ENCODE peak calls at places on chromosome 5, in eight cellular contexts. X, L, D, W, G, C, Q and V are unnamed samples. For H3K9me3, the result is how much of the 10 kb centered on the place peaks cover.

GRCh38 chr5:74256947-74257573 is 383.5 kb downstream of the ENC1 start:
- DNase-seq in C (no peak), D (no peak), W (no peak), X (peak), L (no peak), G (no peak), Q (no peak), V (no peak)

GRCh38 chr5:68315679-68316271 is 100.2 kb downstream of the PIK3R1 start:
- DNase-seq in D (no peak), Q (peak), W (no peak), L (no peak), C (no peak), G (no peak), X (peak), V (no peak)

GRCh38 chr5:36272136-36272665 is 29.5 kb downstream of the RANBP3L start:
- DNase-seq in X (no peak), D (no peak), G (no peak), W (peak), L (no peak), Q (no peak), C (no peak), V (no peak)

GRCh38 chr5:150458819-150459557 is 9.4 kb upstream of the RPS14 start:
- DNase-seq in C (peak), L (peak), G (peak), Q (peak), W (no peak), D (peak), X (peak), V (peak)

GRCh38 chr5:129387944-129388343 is 72.2 kb upstream of the ADAMTS19 start:
- DNase-seq in Q (no peak), X (no peak), C (no peak), L (no peak), G (no peak), W (no peak), D (no peak), V (no peak)

GRCh38 chr5:56028708-56029107 is 33.9 kb upstream of the IL6ST start:
- DNase-seq in W (no peak), G (no peak), D (no peak), L (no peak), Q (no peak), C (no peak), X (no peak), V (no peak)

GRCh38 chr5:77876862-77877502 is 100.8 kb upstream of the TBCA start:
- DNase-seq in Q (no peak), C (no peak), X (no peak), G (no peak), L (no peak), W (no peak), D (no peak), V (no peak)

GRCh38 chr5:55577353-55578060 is 42.7 kb upstream of the PLPP1 start:
- DNase-seq in C (peak), D (peak), W (peak), G (no peak), Q (no peak), X (no peak), L (no peak), V (peak)

GRCh38 chr5:73405691-73406090 is 42.9 kb downstream of the FOXD1 start:
- DNase-seq in L (no peak), D (no peak), X (no peak), Q (no peak), C (no peak), W (peak), G (no peak), V (no peak)

GRCh38 chr5:40405985-40406384 is 273.7 kb upstream of the PTGER4 start:
- DNase-seq in Q (no peak), C (no peak), L (no peak), G (no peak), X (no peak), D (no peak), W (no peak), V (no peak)

GRCh38 chr5:132776077-132776931 is 735 bp downstream of the SEPTIN8 start:
- DNase-seq in W (peak), C (peak), X (peak), Q (no peak), G (no peak), D (peak), L (no peak), V (peak)

GRCh38 chr5:107618233-107618632 is 52.5 kb downstream of the EFNA5 start:
- DNase-seq in Q (no peak), D (no peak), L (no peak), C (no peak), W (peak), G (no peak), X (no peak), V (no peak)

GRCh38 chr5:40198736-40199135 is 481.0 kb upstream of the PTGER4 start:
- DNase-seq in Q (no peak), G (no peak), L (no peak), W (peak), D (no peak), C (no peak), X (no peak), V (no peak)

GRCh38 chr5:160119905-160120266 is 636 bp upstream of the PWWP2A start:
- DNase-seq in G (no peak), C (no peak), W (no peak), D (no peak), Q (no peak), X (no peak), L (no peak), V (no peak)

GRCh38 chr5:104540448-104540847 is 977.9 kb upstream of the NUDT12 start:
- DNase-seq in L (no peak), G (no peak), C (no peak), X (peak), D (no peak), W (peak), Q (no peak), V (no peak)

GRCh38 chr5:139488269-139488668 is 5.7 kb upstream of the STING1 start:
- DNase-seq in W (no peak), Q (no peak), D (peak), G (no peak), C (peak), X (no peak), L (no peak), V (peak)

GRCh38 chr5:102762828-102763227 is 7.7 kb downstream of the PAM start:
- DNase-seq in X (no peak), C (no peak), Q (no peak), D (no peak), L (no peak), G (no peak), W (no peak), V (no peak)

GRCh38 chr5:138352722-138353549 is 451 bp downstream of the KDM3B start:
- DNase-seq in Q (peak), L (peak), G (peak), X (peak), D (peak), W (peak), C (peak), V (peak)

GRCh38 chr5:92421937-92422336 is 1038.8 kb upstream of the ARRDC3 start:
- DNase-seq in X (no peak), W (peak), C (no peak), L (no peak), Q (no peak), G (no peak), D (no peak), V (no peak)

GRCh38 chr5:120630550-120630949 is 166.4 kb downstream of the PRR16 start:
- DNase-seq in Q (no peak), G (no peak), D (no peak), W (no peak), C (no peak), L (no peak), X (no peak), V (no peak)

GRCh38 chr5:15592728-15593127 is 92.7 kb downstream of the FBXL7 start:
- DNase-seq in L (no peak), C (no peak), Q (no peak), X (no peak), D (no peak), W (no peak), G (no peak), V (no peak)

GRCh38 chr5:145976431-145977155 is 40.2 kb downstream of the SH3RF2 start:
- DNase-seq in C (no peak), G (no peak), D (no peak), X (no peak), W (peak), L (no peak), Q (no peak), V (no peak)

GRCh38 chr5:464446-464842 is 21.5 kb downstream of the EXOC3 start:
- DNase-seq in Q (no peak), G (no peak), D (no peak), W (no peak), X (no peak), L (peak), C (peak), V (peak)

GRCh38 chr5:155530046-155530445 is 516.5 kb downstream of the KIF4B start:
- DNase-seq in Q (no peak), X (no peak), C (no peak), D (no peak), W (peak), L (no peak), G (no peak), V (no peak)

GRCh38 chr5:73515232-73515631 is 17.0 kb downstream of the BTF3 start:
- DNase-seq in D (no peak), Q (no peak), G (no peak), W (no peak), X (peak), C (no peak), L (no peak), V (no peak)

GRCh38 chr5:103393131-103393754 is 134.7 kb downstream of the MACIR start:
- DNase-seq in X (no peak), D (no peak), Q (no peak), G (no peak), W (peak), L (no peak), C (peak), V (peak)

GRCh38 chr5:42779083-42779482 is 22.5 kb downstream of the CCDC152 start:
- DNase-seq in L (no peak), W (no peak), C (no peak), Q (no peak), X (no peak), D (no peak), G (no peak), V (no peak)

GRCh38 chr5:96763012-96763411 is 44.7 kb downstream of the ERAP1 start:
- DNase-seq in Q (no peak), L (no peak), G (no peak), D (no peak), X (no peak), C (no peak), W (no peak), V (no peak)

DNA sequence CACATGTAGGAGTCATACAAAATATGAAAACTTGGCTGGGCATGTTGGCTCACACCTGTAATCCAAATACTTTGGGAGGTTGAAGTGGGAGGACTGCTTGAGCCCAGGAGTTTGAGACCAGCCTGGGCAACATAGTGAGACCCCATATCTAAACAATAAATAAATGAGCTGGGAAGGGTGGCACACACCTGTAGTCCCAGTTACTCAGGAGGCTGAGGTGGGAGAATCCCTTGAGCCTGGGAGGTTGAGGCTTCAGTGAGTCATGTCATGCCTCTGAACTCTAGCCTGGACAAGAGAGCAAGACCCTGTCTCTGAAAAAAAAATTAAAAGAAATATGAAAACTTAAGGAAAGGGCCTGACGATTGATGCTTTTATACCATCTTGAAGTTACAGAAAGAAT is 112.4 kb upstream of the RAI14 start:
- DNase-seq in C (no peak), L (no peak), G (no peak), X (no peak), W (no peak), Q (no peak), D (no peak), V (no peak)
- H3K9me3 ChIP-seq in C (under half), L (under half), G (under half), X (under half), W (under half), Q (under half), D (under half), V (under half)

GRCh38 chr5:143207058-143207457 is 196.4 kb downstream of the NR3C1 start:
- DNase-seq in X (no peak), G (no peak), Q (no peak), D (no peak), C (no peak), W (no peak), L (no peak), V (no peak)

GRCh38 chr5:143205879-143206193 is 197.7 kb downstream of the NR3C1 start:
- DNase-seq in G (no peak), D (no peak), Q (no peak), X (no peak), W (no peak), L (no peak), C (no peak), V (no peak)

GRCh38 chr5:143205386-143205785 is 198.1 kb downstream of the NR3C1 start:
- DNase-seq in L (no peak), W (peak), X (no peak), G (no peak), Q (no peak), D (no peak), C (no peak), V (no peak)

GRCh38 chr5:143206194-143207053 is 197.1 kb downstream of the NR3C1 start:
- DNase-seq in W (no peak), C (no peak), L (no peak), Q (no peak), X (no peak), D (no peak), G (no peak), V (no peak)

DNA sequence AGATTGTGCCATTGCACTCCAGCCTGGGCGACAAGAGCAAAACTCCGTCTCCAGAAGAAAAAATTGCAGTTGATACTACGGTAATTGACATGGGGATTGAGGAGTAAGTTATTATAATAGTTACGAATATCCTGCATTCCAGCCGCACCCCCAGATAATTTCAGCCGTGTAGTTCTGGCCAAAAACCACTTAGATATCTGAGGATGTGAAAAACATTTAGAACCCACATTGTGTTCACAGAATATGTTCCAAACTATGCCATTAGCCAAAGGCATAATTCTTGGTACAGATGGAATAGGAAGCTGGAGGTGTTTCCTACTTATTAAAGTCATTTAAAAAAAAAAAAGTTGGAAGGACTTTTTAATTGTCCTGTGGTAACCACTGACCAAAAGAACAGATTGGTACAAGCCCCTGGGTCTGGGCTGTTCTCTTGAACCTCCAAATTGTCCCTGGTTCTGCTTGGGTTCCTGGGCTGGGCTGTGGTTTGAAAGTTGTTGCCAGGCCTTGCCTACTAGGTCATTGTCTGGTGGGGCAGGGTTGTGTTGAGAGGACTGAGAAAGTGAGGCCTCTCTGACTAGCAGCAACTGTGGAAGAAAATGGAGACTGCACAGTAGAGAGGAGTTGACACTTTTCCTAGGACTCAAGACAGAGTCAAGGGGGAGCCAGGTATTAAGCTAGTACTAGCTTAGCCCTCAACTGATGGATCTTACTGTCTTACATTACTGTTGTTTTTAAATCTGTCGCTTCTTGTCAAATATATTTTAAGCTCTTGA is 198.8 kb downstream of the NR3C1 start:
- DNase-seq in C (no peak), D (no peak), W (peak), X (no peak), Q (no peak), L (no peak), G (no peak), V (no peak)
- H3K27ac ChIP-seq in C (no peak), D (peak), W (peak), X (no peak), Q (no peak), L (no peak), G (no peak), V (no peak)

DNA sequence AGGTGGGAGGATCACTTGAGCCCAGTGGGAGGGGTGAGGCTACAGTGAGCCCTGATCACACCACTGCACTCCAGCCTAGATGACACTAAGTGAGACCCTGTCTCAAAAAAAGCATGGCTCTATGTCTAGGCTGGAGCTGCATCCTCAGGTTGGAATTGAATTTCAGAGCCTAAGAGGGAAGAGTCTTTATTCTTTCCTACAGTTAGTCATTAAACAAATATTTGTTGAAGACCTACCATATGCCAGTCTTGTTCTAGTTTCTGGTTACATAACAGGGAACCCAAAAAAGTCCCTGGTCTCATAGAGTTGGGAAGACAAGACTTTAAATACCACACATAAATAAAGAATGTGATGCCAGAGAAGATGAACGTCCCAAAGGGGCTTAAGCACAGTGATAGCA is 6.9 kb upstream of the GRPEL2 start:
- DNase-seq in L (no peak), C (no peak), Q (no peak), W (no peak), X (no peak), D (no peak), G (no peak), V (no peak)
- H3K9me3 ChIP-seq in L (under half), C (under half), Q (under half), W (under half), X (under half), D (under half), G (under half), V (under half)

GRCh38 chr5:136034492-136034891 is 5.7 kb downstream of the TGFBI start:
- DNase-seq in Q (no peak), D (no peak), G (no peak), L (no peak), W (no peak), X (no peak), C (peak), V (peak)
- H3K27ac ChIP-seq in Q (no peak), D (peak), G (no peak), L (no peak), W (peak), X (no peak), C (no peak), V (no peak)

DNA sequence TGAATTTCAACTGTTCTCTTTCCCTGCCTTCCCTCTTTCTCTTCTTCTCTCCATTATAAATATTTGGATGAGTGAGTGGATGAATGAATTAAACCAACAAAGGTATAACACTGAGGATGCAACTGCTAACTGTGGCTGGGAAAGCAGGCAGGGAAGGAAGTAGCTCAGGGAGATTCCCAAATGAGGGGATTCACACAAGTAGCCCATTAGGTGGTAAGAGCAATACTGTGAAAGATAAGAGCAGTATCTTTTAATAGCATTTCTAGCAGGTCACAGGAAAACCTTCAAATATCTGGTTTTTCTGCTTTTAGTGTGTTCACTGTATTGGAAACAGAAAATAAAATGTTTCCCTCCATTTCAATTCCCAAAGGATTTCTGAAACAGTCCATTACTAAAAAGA is 105.6 kb downstream of the OXCT1 start:
- DNase-seq in G (no peak), W (no peak), X (no peak), L (no peak), C (no peak), D (no peak), Q (no peak), V (no peak)
- H3K9me3 ChIP-seq in G (under half), W (under half), X (under half), L (under half), C (under half), D (under half), Q (under half), V (under half)

DNA sequence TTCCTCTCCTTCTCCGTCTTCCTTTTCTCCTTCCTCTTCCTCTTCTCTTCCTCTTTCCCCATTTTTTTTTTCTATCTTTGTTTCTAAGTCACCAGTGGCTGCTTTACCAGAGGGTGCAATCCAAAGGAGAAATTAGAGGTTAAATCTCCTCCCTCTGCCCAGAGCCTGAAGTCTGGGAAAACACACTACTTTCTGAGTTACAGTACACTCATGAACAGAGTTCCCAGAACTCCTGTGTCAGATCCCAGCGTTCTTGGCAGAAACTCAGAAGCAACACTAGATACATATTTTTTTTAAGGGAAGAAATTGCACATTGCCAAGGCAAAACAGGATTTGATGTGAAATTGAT is 189.0 kb downstream of the SNCAIP start:
- DNase-seq in D (no peak), W (no peak), L (no peak), X (no peak), Q (no peak), C (peak), G (no peak), V (no peak)
- H3K27ac ChIP-seq in D (no peak), W (no peak), L (no peak), X (no peak), Q (no peak), C (peak), G (no peak), V (peak)

DNA sequence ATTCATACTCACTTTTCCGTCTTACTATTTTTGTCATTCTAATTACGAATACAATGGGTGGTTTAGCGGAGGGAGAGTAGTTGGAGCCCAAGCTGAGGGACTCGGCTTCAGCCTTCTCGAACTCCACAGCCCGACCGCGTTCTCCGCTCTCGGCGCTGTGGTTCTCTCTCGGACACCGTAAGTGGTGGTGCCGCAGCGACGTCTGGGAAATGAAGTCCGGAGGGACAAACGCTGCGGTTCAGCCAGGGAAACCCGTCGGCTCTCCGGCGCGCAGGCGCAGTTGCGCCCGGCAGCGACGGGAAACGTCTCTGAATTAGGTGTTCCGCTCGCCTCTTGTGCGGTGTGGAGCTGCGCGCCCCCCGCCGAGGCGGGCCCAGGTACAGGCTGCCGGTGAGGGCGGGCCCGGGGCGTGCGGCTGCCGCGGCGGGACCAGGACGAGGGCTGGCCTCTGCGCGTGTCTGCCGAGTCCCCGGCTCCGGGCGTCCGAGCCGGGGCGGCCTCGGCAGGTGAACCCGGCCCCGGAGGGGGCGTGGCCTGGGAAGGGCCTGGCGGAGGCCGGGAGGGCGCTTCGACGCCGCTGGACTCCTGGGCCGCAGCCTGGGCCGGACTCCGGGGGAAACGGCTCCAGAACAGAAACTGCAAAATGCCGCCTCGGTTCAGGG is at the start of gene ZNF879:
- DNase-seq in D (peak), G (peak), C (peak), W (peak), Q (peak), X (peak), L (peak), V (peak)
- H3K9me3 ChIP-seq in D (under half), G (under half), C (under half), W (under half), Q (under half), X (under half), L (under half), V (under half)